ENCODE peak calls at places on chromosomes 3 and 15, in ten cellular contexts. A, Z, Q, N, H, X, U, B, S and P are unnamed samples.

GRCh38 chr3:10224794-10225660 is 23.2 kb upstream of the TATDN2 start:
- DNase-seq in S (no peak), Z (peak; percentile 71), U (peak; percentile 20), N (peak; percentile 86), X (peak; percentile 91), H (peak; percentile 72), A (peak; percentile 75), Q (no peak), B (peak; percentile 67), P (peak; percentile 77)

GRCh38 chr3:177005718-177006405 is 191.4 kb downstream of the TBL1XR1 start:
- DNase-seq in X (no peak), Z (no peak), B (no peak), H (no peak), Q (no peak), S (no peak), A (no peak), U (no peak), N (no peak), P (no peak)

GRCh38 chr15:35519536-35520149 is 26.3 kb downstream of the DPH6 start:
- DNase-seq in U (peak; percentile 48), Z (no peak), X (no peak), Q (no peak), B (peak; percentile 44), H (peak; percentile 45), A (peak; percentile 70), S (no peak), N (peak; percentile 60), P (peak; percentile 11)

GRCh38 chr15:55681631-55682030 is 61.3 kb downstream of the PRTG start:
- DNase-seq in H (no peak), N (no peak), U (no peak), Z (no peak), B (no peak), S (no peak), A (no peak), Q (no peak), X (no peak), P (no peak)

GRCh38 chr3:23611737-23612295 is 193.9 kb upstream of the UBE2E1 start:
- DNase-seq in Q (peak; percentile 33), S (no peak), X (peak; percentile 78), Z (no peak), N (peak; percentile 88), B (peak; percentile 48), H (no peak), A (peak; percentile 57), U (no peak), P (no peak)

GRCh38 chr15:99307735-99308134 is 56.5 kb downstream of the LRRC28 start:
- DNase-seq in A (no peak), X (no peak), N (peak; percentile 30), U (no peak), S (no peak), Q (no peak), B (no peak), Z (no peak), H (no peak), P (no peak)

GRCh38 chr3:196192036-196193001 is 18.9 kb downstream of the ZDHHC19 start:
- DNase-seq in B (no peak), Z (peak; percentile 43), Q (no peak), S (no peak), N (no peak), X (no peak), H (no peak), U (no peak), A (no peak), P (no peak)

GRCh38 chr3:10299679-10300078 is 6.9 kb upstream of the GHRL start:
- DNase-seq in A (peak; percentile 40), X (no peak), N (no peak), S (no peak), Q (no peak), B (no peak), U (no peak), Z (no peak), H (no peak), P (no peak)

GRCh38 chr3:8519156-8519555 is 17.5 kb downstream of the LMCD1 start:
- DNase-seq in S (no peak), A (peak; percentile 93), X (no peak), N (no peak), Z (no peak), Q (peak; percentile 73), U (no peak), B (peak; percentile 66), H (no peak), P (no peak)

GRCh38 chr3:124281453-124282316 is 289.8 kb upstream of the ROPN1 start:
- DNase-seq in H (peak; percentile 62), Q (no peak), S (no peak), Z (no peak), B (peak; percentile 48), A (peak; percentile 63), N (no peak), X (no peak), U (no peak), P (peak; percentile 44)

GRCh38 chr3:28575748-28576589 is 227.3 kb upstream of the AZI2 start:
- DNase-seq in H (peak; percentile 5), N (peak; percentile 55), A (no peak), U (peak; percentile 18), B (no peak), Q (no peak), X (peak; percentile 66), S (no peak), Z (no peak), P (no peak)

GRCh38 chr15:55954862-55955605 is 38.4 kb downstream of the NEDD4 start:
- DNase-seq in H (no peak), A (no peak), X (no peak), Q (no peak), S (no peak), U (no peak), N (no peak), Z (no peak), B (no peak), P (no peak)

GRCh38 chr3:37715976-37716375 is 145.7 kb upstream of the CTDSPL start:
- DNase-seq in N (no peak), B (no peak), S (no peak), A (no peak), H (no peak), Q (no peak), X (no peak), Z (no peak), U (no peak), P (no peak)

GRCh38 chr3:185519021-185519420 is 20.2 kb upstream of the TMEM41A start:
- DNase-seq in A (no peak), B (no peak), Z (no peak), S (no peak), Q (no peak), H (no peak), N (no peak), X (no peak), U (no peak), P (no peak)

GRCh38 chr3:145355175-145355574 is 805.8 kb downstream of the PLOD2 start:
- DNase-seq in X (no peak), H (peak; percentile 0), A (no peak), S (no peak), N (no peak), Q (no peak), U (no peak), Z (no peak), B (no peak), P (no peak)

GRCh38 chr3:170605490-170605889 is 19.6 kb upstream of the SLC7A14 start:
- DNase-seq in A (no peak), B (no peak), Q (no peak), U (no peak), X (no peak), N (no peak), Z (no peak), S (no peak), H (no peak), P (no peak)

GRCh38 chr3:196740476-196741400 is 1.1 kb downstream of the PAK2 start:
- DNase-seq in U (peak; percentile 35), X (no peak), S (no peak), Q (no peak), N (peak; percentile 50), H (peak; percentile 63), Z (peak; percentile 54), B (peak; percentile 65), A (peak; percentile 72), P (no peak)

GRCh38 chr3:143170043-143170442 is 50.5 kb downstream of the CHST2 start:
- DNase-seq in U (no peak), S (no peak), N (no peak), A (no peak), Q (no peak), B (no peak), X (no peak), Z (no peak), H (no peak), P (no peak)

GRCh38 chr3:124516333-124516732 is 213.9 kb upstream of the UMPS start:
- DNase-seq in U (no peak), S (no peak), Q (no peak), X (no peak), B (no peak), N (no peak), A (no peak), H (no peak), Z (no peak), P (no peak)

GRCh38 chr15:70281811-70282307 is 184.1 kb upstream of the TLE3 start:
- DNase-seq in S (no peak), X (peak; percentile 59), U (no peak), N (no peak), A (peak; percentile 80), B (peak; percentile 65), Z (no peak), Q (no peak), H (no peak), P (no peak)

GRCh38 chr3:194810076-194810475 is 124.4 kb downstream of the FAM43A start:
- DNase-seq in A (peak; percentile 33), Q (no peak), B (no peak), Z (no peak), U (no peak), N (no peak), X (no peak), H (no peak), S (no peak), P (no peak)

GRCh38 chr15:87354661-87355410 is 901.7 kb downstream of the NTRK3 start:
- DNase-seq in B (peak; percentile 86), S (no peak), Q (no peak), U (no peak), Z (no peak), A (peak; percentile 55), X (no peak), N (no peak), H (peak; percentile 19), P (no peak)

GRCh38 chr3:111616417-111617105 is 21.4 kb upstream of the ZBED2 start:
- DNase-seq in Q (no peak), A (no peak), S (peak; percentile 52), U (no peak), B (peak; percentile 81), N (no peak), H (no peak), Z (peak; percentile 78), X (no peak), P (no peak)

GRCh38 chr15:63998489-63998888 is 47.8 kb downstream of the DAPK2 start:
- DNase-seq in H (no peak), Z (no peak), Q (no peak), B (no peak), A (no peak), U (no peak), N (no peak), X (no peak), S (no peak), P (no peak)

GRCh38 chr3:59771760-59772159 is 721.9 kb upstream of the CFAP20DC start:
- DNase-seq in X (no peak), N (no peak), Q (peak; percentile 63), H (peak; percentile 39), A (peak; percentile 89), Z (no peak), S (no peak), U (no peak), B (peak; percentile 79), P (no peak)

GRCh38 chr15:74193305-74193718 is 9.3 kb downstream of the STRA6 start:
- DNase-seq in S (no peak), Q (no peak), U (no peak), H (peak; percentile 87), X (no peak), N (no peak), B (peak; percentile 97), A (peak; percentile 93), Z (no peak), P (no peak)